ENCODE peak calls at places on chromosomes 11 and 22, in nine cellular contexts. A is lung; H is astrocyte of the spinal cord; K is bronchial epithelial cell; X is naive thymus-derived CD4-positive, alpha-beta T cell; Z is aorta; N is HepG2; B is astrocyte of the cerebellum; C is A673. F is an unnamed sample.

GRCh38 chr11:57942808-57943207 is 80.9 kb upstream of the OR9Q1 start:
- DNase-seq in C (no peak), X (no peak), Z (no peak), H (no peak), A (no peak), N (no peak), K (peak), B (no peak), F (no peak)

GRCh38 chr11:133951484-133952198 is 5.1 kb downstream of the IGSF9B start:
- DNase-seq in K (peak), A (no peak), C (peak), H (no peak), X (no peak), B (no peak), Z (no peak), N (no peak), F (no peak)

GRCh38 chr22:35306350-35306967 is 6.8 kb downstream of the TOM1 start:
- DNase-seq in Z (no peak), C (peak), X (no peak), K (no peak), H (no peak), N (no peak), B (no peak), A (no peak), F (no peak)

GRCh38 chr11:74282421-74282820 is 29.0 kb downstream of the P4HA3 start:
- DNase-seq in X (no peak), A (peak), B (no peak), H (no peak), C (no peak), K (no peak), N (no peak), Z (no peak), F (no peak)

GRCh38 chr22:19258371-19258770 is 33.1 kb downstream of the CLTCL1 start:
- DNase-seq in Z (no peak), C (no peak), H (no peak), A (no peak), N (no peak), X (no peak), B (no peak), K (no peak), F (no peak)

GRCh38 chr11:35321111-35321510 is 98.2 kb downstream of the SLC1A2 start:
- DNase-seq in N (no peak), X (no peak), B (no peak), Z (no peak), C (no peak), K (no peak), A (no peak), H (no peak), F (no peak)

GRCh38 chr11:70454197-70454767 is 56.0 kb downstream of the CTTN start:
- DNase-seq in K (no peak), Z (no peak), A (no peak), H (peak), X (no peak), N (no peak), B (peak), C (no peak), F (no peak)

GRCh38 chr22:19514831-19515565 is 9.2 kb downstream of the CLDN5 start:
- DNase-seq in Z (no peak), K (peak), N (no peak), B (no peak), C (no peak), A (no peak), H (peak), X (no peak), F (no peak)

GRCh38 chr11:17581732-17582053 is 34.6 kb downstream of the OTOG start:
- DNase-seq in C (no peak), N (no peak), B (no peak), K (no peak), A (no peak), H (no peak), X (no peak), Z (no peak), F (no peak)

GRCh38 chr22:30881361-30882180 is 87.0 kb downstream of the MORC2 start:
- DNase-seq in H (no peak), N (peak), Z (peak), C (no peak), A (no peak), B (no peak), X (no peak), K (no peak), F (no peak)

GRCh38 chr11:82718307-82718706 is 15.4 kb downstream of the FAM181B start:
- DNase-seq in Z (peak), C (peak), A (no peak), N (peak), K (peak), X (peak), B (peak), H (peak), F (peak)

GRCh38 chr11:30128269-30128932 is 102.4 kb upstream of the FSHB start:
- DNase-seq in C (peak), Z (no peak), H (peak), K (peak), N (peak), X (no peak), A (no peak), B (peak), F (peak)

GRCh38 chr22:43867839-43868652 is 5.7 kb upstream of the SULT4A1 start:
- DNase-seq in X (no peak), A (no peak), Z (peak), K (peak), B (peak), H (peak), N (no peak), C (peak), F (no peak)

GRCh38 chr22:49587421-49587820 is 240.3 kb downstream of the BRD1 start:
- DNase-seq in H (no peak), A (no peak), X (no peak), K (no peak), N (no peak), C (no peak), B (no peak), Z (no peak), F (no peak)

DNA sequence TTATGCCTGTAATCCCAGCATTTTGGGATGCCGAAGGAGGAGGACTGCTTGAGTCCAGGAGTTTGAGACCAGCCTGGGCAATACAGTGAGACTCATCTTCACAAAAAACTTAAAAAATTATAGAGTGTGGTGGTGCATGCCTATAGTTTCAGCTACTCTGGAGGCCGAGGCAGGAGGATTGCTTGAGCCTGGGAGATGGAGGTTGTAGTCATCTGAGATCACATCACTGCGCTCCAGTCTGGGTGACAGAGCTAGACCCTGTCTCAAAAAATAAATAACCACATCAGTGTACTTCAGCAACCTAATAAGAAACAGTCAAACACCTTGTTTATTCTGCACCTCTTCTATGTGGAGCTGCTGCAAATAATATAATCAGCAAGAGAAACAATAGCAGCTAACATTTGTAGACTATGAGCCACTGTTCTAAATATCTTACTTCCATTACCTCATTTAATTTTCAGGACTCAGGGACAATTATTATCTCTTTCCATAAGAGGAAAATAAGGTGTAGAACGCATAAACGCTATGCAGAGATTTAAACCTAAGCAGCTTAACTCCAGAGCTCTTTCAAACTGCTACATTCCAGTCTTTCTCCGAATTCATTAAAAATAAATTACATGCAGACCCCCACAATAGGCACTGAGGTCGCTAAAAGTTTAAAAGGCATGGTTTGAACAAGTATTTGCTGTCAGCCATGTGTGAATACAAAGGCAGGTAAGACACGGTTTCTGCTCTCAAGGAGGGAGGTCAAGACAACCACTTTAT is 1.2 kb downstream of the NARS2 start:
- DNase-seq in H (no peak), N (no peak), C (no peak), K (no peak), A (no peak), B (no peak), X (peak), Z (no peak), F (no peak)
- H3K4me3 ChIP-seq in H (peak), N (peak), C (peak), K (peak), A (no peak), B (peak), X (peak), Z (peak), F (peak)

GRCh38 chr11:47010192-47010591 is 73.6 kb downstream of the CSTPP1 start:
- DNase-seq in C (no peak), H (no peak), B (no peak), X (no peak), A (no peak), K (no peak), N (no peak), Z (no peak), F (no peak)
- H3K4me3 ChIP-seq in C (no peak), H (no peak), B (no peak), X (no peak), A (no peak), K (no peak), N (no peak), Z (no peak), F (no peak)

DNA sequence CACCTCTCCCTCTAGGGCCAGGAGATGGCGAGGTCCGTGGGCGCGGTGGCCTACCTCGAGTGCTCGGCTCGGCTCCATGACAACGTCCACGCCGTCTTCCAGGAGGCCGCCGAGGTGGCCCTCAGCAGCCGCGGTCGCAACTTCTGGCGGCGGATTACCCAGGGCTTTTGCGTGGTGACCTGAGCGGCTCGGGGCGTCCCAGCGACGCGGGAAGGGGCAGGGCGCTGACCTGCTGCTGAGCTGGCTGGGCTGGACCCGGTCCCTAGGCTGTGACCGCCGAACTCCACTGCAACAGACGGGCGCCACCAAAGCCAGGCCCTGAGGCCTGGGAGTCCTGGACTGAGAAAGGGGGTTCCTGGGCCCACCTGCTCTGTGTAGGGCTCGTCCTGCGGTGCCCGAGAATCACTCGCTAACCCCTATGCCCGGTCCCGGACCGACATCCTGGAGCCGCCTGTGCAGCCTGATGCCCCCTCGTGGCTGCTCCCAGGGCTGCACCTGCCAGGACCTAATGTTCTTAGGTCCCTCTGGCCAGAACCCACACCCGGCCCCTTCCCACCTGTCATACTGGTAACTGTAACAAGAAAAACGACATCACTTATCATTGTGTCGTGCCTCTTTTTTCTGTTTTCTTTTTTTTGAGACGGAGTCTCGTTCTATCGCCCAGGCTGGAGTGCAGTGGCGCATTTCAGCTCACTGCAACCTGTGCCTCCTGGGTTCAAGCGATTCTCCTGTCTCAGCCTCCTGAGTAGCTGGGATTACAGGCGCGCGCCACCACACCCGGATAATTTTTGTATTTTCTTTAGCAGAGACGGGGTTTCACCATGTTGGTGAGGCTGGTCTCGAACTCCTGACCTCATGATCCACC is 15.0 kb downstream of the RHOD start:
- DNase-seq in A (peak), X (peak), H (peak), C (peak), N (peak), K (no peak), Z (peak), B (peak), F (peak)
- H3K4me3 ChIP-seq in A (no peak), X (peak), H (peak), C (no peak), N (peak), K (no peak), Z (no peak), B (peak), F (no peak)

DNA sequence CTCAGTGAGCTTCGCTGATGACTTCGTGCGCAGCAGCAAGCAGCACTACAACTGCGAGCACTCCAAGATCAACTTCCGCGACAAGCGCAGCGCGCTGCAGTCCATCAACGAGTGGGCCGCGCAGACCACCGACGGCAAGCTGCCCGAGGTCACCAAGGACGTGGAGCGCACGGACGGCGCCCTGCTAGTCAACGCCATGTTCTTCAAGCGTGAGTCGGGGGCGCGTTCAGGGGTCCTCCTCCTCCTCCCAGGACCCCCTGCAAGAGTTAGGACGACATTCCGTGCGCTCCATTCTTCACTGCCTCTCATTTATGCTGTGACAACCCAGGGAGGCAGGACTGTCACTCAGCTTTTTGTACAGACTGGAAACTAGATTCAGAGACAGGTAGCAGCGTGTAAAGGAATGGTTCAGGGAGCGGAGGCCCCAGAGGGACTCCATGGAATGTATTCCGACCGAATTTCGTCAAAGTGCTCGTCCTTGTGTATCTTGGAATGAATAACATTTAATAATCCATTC is 4.8 kb downstream of the SERPINH1 start:
- DNase-seq in C (no peak), K (no peak), H (no peak), Z (no peak), B (no peak), N (no peak), A (no peak), X (no peak), F (no peak)
- H3K4me3 ChIP-seq in C (no peak), K (no peak), H (no peak), Z (no peak), B (no peak), N (no peak), A (no peak), X (no peak), F (no peak)

GRCh38 chr11:13279487-13279834 is 1.9 kb downstream of the BMAL1 start:
- DNase-seq in C (no peak), N (no peak), A (no peak), X (no peak), B (no peak), Z (no peak), H (no peak), K (no peak), F (no peak)
- H3K4me3 ChIP-seq in C (no peak), N (no peak), A (no peak), X (peak), B (no peak), Z (no peak), H (no peak), K (no peak), F (peak)

DNA sequence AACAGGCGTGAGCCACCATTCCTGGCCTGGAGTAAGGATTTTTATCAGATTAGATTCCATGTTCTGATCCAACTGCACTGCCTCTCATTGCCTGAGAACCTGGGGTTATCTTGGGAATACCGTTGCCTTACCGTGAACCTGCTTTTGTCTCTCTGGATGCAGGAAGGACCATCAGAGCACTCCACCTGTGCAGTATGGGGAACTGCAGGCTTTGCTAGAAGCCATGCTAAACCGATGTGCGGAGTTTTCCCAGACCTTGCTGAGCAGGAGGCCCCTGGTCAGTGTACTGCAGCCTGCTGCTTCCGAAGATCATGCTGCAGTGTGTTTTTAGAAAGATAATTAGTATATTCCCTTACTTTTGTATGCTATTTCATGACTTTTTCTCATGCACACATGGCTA is 43.6 kb downstream of the MEI1 start:
- DNase-seq in A (no peak), K (no peak), X (no peak), C (no peak), Z (no peak), N (no peak), H (no peak), B (no peak), F (no peak)
- H3K4me3 ChIP-seq in A (no peak), K (no peak), X (no peak), C (no peak), Z (no peak), N (no peak), H (no peak), B (no peak), F (no peak)